ENCODE peak calls at places on chromosomes 12 and 14, in eight cellular contexts. One of them, this sample, is unnamed.

GRCh38 chr12:54662028-54662427 is 13.9 kb upstream of the DCD start:
- DNase-seq in stimulated activated CD4-positive, alpha-beta T cell treated with anti-CD3 and anti-CD28 coated beads, Interleukin-15, amount 100 ng/mL, for 1 hour: no peak
- DNase-seq in fibroblast of the aortic adventitia: no peak
- DNase-seq in CD8-positive, alpha-beta memory T cell: no peak
- DNase-seq in ELR: no peak
- DNase-seq in GM12865: no peak
- DNase-seq in transverse colon: no peak
- DNase-seq in ACHN: no peak
- DNase-seq in this sample: no peak

GRCh38 chr12:113252494-113252893 is 31.2 kb downstream of the TPCN1 start:
- DNase-seq in stimulated activated CD4-positive, alpha-beta T cell treated with anti-CD3 and anti-CD28 coated beads, Interleukin-15, amount 100 ng/mL, for 1 hour: no peak
- DNase-seq in fibroblast of the aortic adventitia: no peak
- DNase-seq in CD8-positive, alpha-beta memory T cell: no peak
- DNase-seq in ELR: no peak
- DNase-seq in GM12865: no peak
- DNase-seq in transverse colon: no peak
- DNase-seq in ACHN: no peak
- DNase-seq in this sample: no peak

GRCh38 chr14:92958373-92959188 is 35.6 kb downstream of the CHGA start:
- DNase-seq in stimulated activated CD4-positive, alpha-beta T cell treated with anti-CD3 and anti-CD28 coated beads, Interleukin-15, amount 100 ng/mL, for 1 hour: no peak
- DNase-seq in fibroblast of the aortic adventitia: no peak
- DNase-seq in CD8-positive, alpha-beta memory T cell: no peak
- DNase-seq in ELR: no peak
- DNase-seq in GM12865: no peak
- DNase-seq in transverse colon: no peak
- DNase-seq in ACHN: no peak
- DNase-seq in this sample: no peak

GRCh38 chr12:32585680-32586079 is 93.4 kb upstream of the DNM1L start:
- DNase-seq in stimulated activated CD4-positive, alpha-beta T cell treated with anti-CD3 and anti-CD28 coated beads, Interleukin-15, amount 100 ng/mL, for 1 hour: no peak
- DNase-seq in fibroblast of the aortic adventitia: no peak
- DNase-seq in CD8-positive, alpha-beta memory T cell: no peak
- DNase-seq in ELR: no peak
- DNase-seq in GM12865: no peak
- DNase-seq in transverse colon: no peak
- DNase-seq in ACHN: no peak
- DNase-seq in this sample: no peak

GRCh38 chr14:94888108-94888507 is 118.2 kb upstream of the GSC start:
- DNase-seq in stimulated activated CD4-positive, alpha-beta T cell treated with anti-CD3 and anti-CD28 coated beads, Interleukin-15, amount 100 ng/mL, for 1 hour: no peak
- DNase-seq in fibroblast of the aortic adventitia: no peak
- DNase-seq in CD8-positive, alpha-beta memory T cell: no peak
- DNase-seq in ELR: no peak
- DNase-seq in GM12865: no peak
- DNase-seq in transverse colon: peak
- DNase-seq in ACHN: no peak
- DNase-seq in this sample: no peak

GRCh38 chr14:72352012-72352411 is 419.8 kb downstream of the RGS6 start:
- DNase-seq in stimulated activated CD4-positive, alpha-beta T cell treated with anti-CD3 and anti-CD28 coated beads, Interleukin-15, amount 100 ng/mL, for 1 hour: no peak
- DNase-seq in fibroblast of the aortic adventitia: no peak
- DNase-seq in CD8-positive, alpha-beta memory T cell: no peak
- DNase-seq in ELR: no peak
- DNase-seq in GM12865: peak
- DNase-seq in transverse colon: no peak
- DNase-seq in ACHN: no peak
- DNase-seq in this sample: no peak

GRCh38 chr12:119578112-119578511 is 15.5 kb upstream of the TMEM233 start:
- DNase-seq in stimulated activated CD4-positive, alpha-beta T cell treated with anti-CD3 and anti-CD28 coated beads, Interleukin-15, amount 100 ng/mL, for 1 hour: no peak
- DNase-seq in fibroblast of the aortic adventitia: peak
- DNase-seq in CD8-positive, alpha-beta memory T cell: no peak
- DNase-seq in ELR: peak
- DNase-seq in GM12865: no peak
- DNase-seq in transverse colon: no peak
- DNase-seq in ACHN: no peak
- DNase-seq in this sample: peak

GRCh38 chr14:22737052-22737451 is 29.4 kb upstream of the OXA1L start:
- DNase-seq in stimulated activated CD4-positive, alpha-beta T cell treated with anti-CD3 and anti-CD28 coated beads, Interleukin-15, amount 100 ng/mL, for 1 hour: no peak
- DNase-seq in fibroblast of the aortic adventitia: no peak
- DNase-seq in CD8-positive, alpha-beta memory T cell: no peak
- DNase-seq in ELR: peak
- DNase-seq in GM12865: peak
- DNase-seq in transverse colon: no peak
- DNase-seq in ACHN: no peak
- DNase-seq in this sample: no peak

GRCh38 chr14:95434161-95434560 is 82.3 kb downstream of the SYNE3 start:
- DNase-seq in stimulated activated CD4-positive, alpha-beta T cell treated with anti-CD3 and anti-CD28 coated beads, Interleukin-15, amount 100 ng/mL, for 1 hour: no peak
- DNase-seq in fibroblast of the aortic adventitia: peak
- DNase-seq in CD8-positive, alpha-beta memory T cell: no peak
- DNase-seq in ELR: no peak
- DNase-seq in GM12865: no peak
- DNase-seq in transverse colon: no peak
- DNase-seq in ACHN: no peak
- DNase-seq in this sample: no peak

GRCh38 chr12:49086116-49086515 is 8.5 kb downstream of the DHH start:
- DNase-seq in stimulated activated CD4-positive, alpha-beta T cell treated with anti-CD3 and anti-CD28 coated beads, Interleukin-15, amount 100 ng/mL, for 1 hour: no peak
- DNase-seq in fibroblast of the aortic adventitia: no peak
- DNase-seq in CD8-positive, alpha-beta memory T cell: no peak
- DNase-seq in ELR: no peak
- DNase-seq in GM12865: no peak
- DNase-seq in transverse colon: no peak
- DNase-seq in ACHN: no peak
- DNase-seq in this sample: no peak

GRCh38 chr14:40199101-40199500 is 766.9 kb upstream of the FBXO33 start:
- DNase-seq in stimulated activated CD4-positive, alpha-beta T cell treated with anti-CD3 and anti-CD28 coated beads, Interleukin-15, amount 100 ng/mL, for 1 hour: no peak
- DNase-seq in fibroblast of the aortic adventitia: no peak
- DNase-seq in CD8-positive, alpha-beta memory T cell: no peak
- DNase-seq in ELR: no peak
- DNase-seq in GM12865: no peak
- DNase-seq in transverse colon: no peak
- DNase-seq in ACHN: no peak
- DNase-seq in this sample: no peak

GRCh38 chr14:64611358-64612020 is 61.7 kb downstream of the PPP1R36 start:
- DNase-seq in stimulated activated CD4-positive, alpha-beta T cell treated with anti-CD3 and anti-CD28 coated beads, Interleukin-15, amount 100 ng/mL, for 1 hour: no peak
- DNase-seq in fibroblast of the aortic adventitia: peak
- DNase-seq in CD8-positive, alpha-beta memory T cell: no peak
- DNase-seq in ELR: no peak
- DNase-seq in GM12865: no peak
- DNase-seq in transverse colon: no peak
- DNase-seq in ACHN: no peak
- DNase-seq in this sample: no peak

GRCh38 chr12:132160016-132160415 is 15.8 kb downstream of the NOC4L start:
- DNase-seq in stimulated activated CD4-positive, alpha-beta T cell treated with anti-CD3 and anti-CD28 coated beads, Interleukin-15, amount 100 ng/mL, for 1 hour: no peak
- DNase-seq in fibroblast of the aortic adventitia: no peak
- DNase-seq in CD8-positive, alpha-beta memory T cell: no peak
- DNase-seq in ELR: no peak
- DNase-seq in GM12865: no peak
- DNase-seq in transverse colon: no peak
- DNase-seq in ACHN: no peak
- DNase-seq in this sample: no peak

GRCh38 chr12:123253606-123254459 is 17.8 kb downstream of the CDK2AP1 start:
- DNase-seq in stimulated activated CD4-positive, alpha-beta T cell treated with anti-CD3 and anti-CD28 coated beads, Interleukin-15, amount 100 ng/mL, for 1 hour: no peak
- DNase-seq in fibroblast of the aortic adventitia: peak
- DNase-seq in CD8-positive, alpha-beta memory T cell: no peak
- DNase-seq in ELR: no peak
- DNase-seq in GM12865: no peak
- DNase-seq in transverse colon: no peak
- DNase-seq in ACHN: no peak
- DNase-seq in this sample: no peak

GRCh38 chr14:24368562-24369252 is 723 bp downstream of the NFATC4 start:
- DNase-seq in stimulated activated CD4-positive, alpha-beta T cell treated with anti-CD3 and anti-CD28 coated beads, Interleukin-15, amount 100 ng/mL, for 1 hour: no peak
- DNase-seq in fibroblast of the aortic adventitia: peak
- DNase-seq in CD8-positive, alpha-beta memory T cell: peak
- DNase-seq in ELR: peak
- DNase-seq in GM12865: no peak
- DNase-seq in transverse colon: peak
- DNase-seq in ACHN: no peak
- DNase-seq in this sample: peak

GRCh38 chr14:37778135-37778943 is 182.9 kb downstream of the TTC6 start:
- DNase-seq in stimulated activated CD4-positive, alpha-beta T cell treated with anti-CD3 and anti-CD28 coated beads, Interleukin-15, amount 100 ng/mL, for 1 hour: no peak
- DNase-seq in fibroblast of the aortic adventitia: no peak
- DNase-seq in CD8-positive, alpha-beta memory T cell: no peak
- DNase-seq in ELR: no peak
- DNase-seq in GM12865: no peak
- DNase-seq in transverse colon: no peak
- DNase-seq in ACHN: no peak
- DNase-seq in this sample: no peak

GRCh38 chr14:77584809-77585208 is 31.6 kb downstream of the SPTLC2 start:
- DNase-seq in stimulated activated CD4-positive, alpha-beta T cell treated with anti-CD3 and anti-CD28 coated beads, Interleukin-15, amount 100 ng/mL, for 1 hour: no peak
- DNase-seq in fibroblast of the aortic adventitia: no peak
- DNase-seq in CD8-positive, alpha-beta memory T cell: no peak
- DNase-seq in ELR: no peak
- DNase-seq in GM12865: no peak
- DNase-seq in transverse colon: no peak
- DNase-seq in ACHN: no peak
- DNase-seq in this sample: no peak

GRCh38 chr14:23984891-23985607 is 3.7 kb upstream of the DHRS4L2 start:
- DNase-seq in stimulated activated CD4-positive, alpha-beta T cell treated with anti-CD3 and anti-CD28 coated beads, Interleukin-15, amount 100 ng/mL, for 1 hour: no peak
- DNase-seq in fibroblast of the aortic adventitia: peak
- DNase-seq in CD8-positive, alpha-beta memory T cell: no peak
- DNase-seq in ELR: peak
- DNase-seq in GM12865: no peak
- DNase-seq in transverse colon: no peak
- DNase-seq in ACHN: no peak
- DNase-seq in this sample: no peak

GRCh38 chr14:92625213-92625612 is 111.6 kb downstream of the RIN3 start:
- DNase-seq in stimulated activated CD4-positive, alpha-beta T cell treated with anti-CD3 and anti-CD28 coated beads, Interleukin-15, amount 100 ng/mL, for 1 hour: no peak
- DNase-seq in fibroblast of the aortic adventitia: peak
- DNase-seq in CD8-positive, alpha-beta memory T cell: no peak
- DNase-seq in ELR: peak
- DNase-seq in GM12865: no peak
- DNase-seq in transverse colon: no peak
- DNase-seq in ACHN: peak
- DNase-seq in this sample: no peak

GRCh38 chr12:47741340-47741703 is 16.0 kb upstream of the ENDOU start:
- DNase-seq in stimulated activated CD4-positive, alpha-beta T cell treated with anti-CD3 and anti-CD28 coated beads, Interleukin-15, amount 100 ng/mL, for 1 hour: peak
- DNase-seq in fibroblast of the aortic adventitia: no peak
- DNase-seq in CD8-positive, alpha-beta memory T cell: peak
- DNase-seq in ELR: no peak
- DNase-seq in GM12865: peak
- DNase-seq in transverse colon: peak
- DNase-seq in ACHN: peak
- DNase-seq in this sample: no peak

GRCh38 chr12:94722664-94723063 is 72.3 kb upstream of the TMCC3 start:
- DNase-seq in stimulated activated CD4-positive, alpha-beta T cell treated with anti-CD3 and anti-CD28 coated beads, Interleukin-15, amount 100 ng/mL, for 1 hour: no peak
- DNase-seq in fibroblast of the aortic adventitia: no peak
- DNase-seq in CD8-positive, alpha-beta memory T cell: no peak
- DNase-seq in ELR: no peak
- DNase-seq in GM12865: no peak
- DNase-seq in transverse colon: no peak
- DNase-seq in ACHN: peak
- DNase-seq in this sample: no peak

GRCh38 chr14:54683882-54684794 is 117.2 kb downstream of the SAMD4A start:
- DNase-seq in stimulated activated CD4-positive, alpha-beta T cell treated with anti-CD3 and anti-CD28 coated beads, Interleukin-15, amount 100 ng/mL, for 1 hour: no peak
- DNase-seq in fibroblast of the aortic adventitia: peak
- DNase-seq in CD8-positive, alpha-beta memory T cell: no peak
- DNase-seq in ELR: peak
- DNase-seq in GM12865: no peak
- DNase-seq in transverse colon: peak
- DNase-seq in ACHN: no peak
- DNase-seq in this sample: peak

GRCh38 chr12:54428050-54429013 is 9.3 kb upstream of the ITGA5 start:
- DNase-seq in stimulated activated CD4-positive, alpha-beta T cell treated with anti-CD3 and anti-CD28 coated beads, Interleukin-15, amount 100 ng/mL, for 1 hour: no peak
- DNase-seq in fibroblast of the aortic adventitia: peak
- DNase-seq in CD8-positive, alpha-beta memory T cell: no peak
- DNase-seq in ELR: peak
- DNase-seq in GM12865: no peak
- DNase-seq in transverse colon: peak
- DNase-seq in ACHN: no peak
- DNase-seq in this sample: no peak

GRCh38 chr14:29216774-29217232 is 450.2 kb downstream of the FOXG1 start:
- DNase-seq in stimulated activated CD4-positive, alpha-beta T cell treated with anti-CD3 and anti-CD28 coated beads, Interleukin-15, amount 100 ng/mL, for 1 hour: no peak
- DNase-seq in fibroblast of the aortic adventitia: peak
- DNase-seq in CD8-positive, alpha-beta memory T cell: no peak
- DNase-seq in ELR: no peak
- DNase-seq in GM12865: no peak
- DNase-seq in transverse colon: no peak
- DNase-seq in ACHN: no peak
- DNase-seq in this sample: no peak

GRCh38 chr12:132600048-132601032 is 10.0 kb downstream of the LRCOL1 start:
- DNase-seq in stimulated activated CD4-positive, alpha-beta T cell treated with anti-CD3 and anti-CD28 coated beads, Interleukin-15, amount 100 ng/mL, for 1 hour: no peak
- DNase-seq in fibroblast of the aortic adventitia: peak
- DNase-seq in CD8-positive, alpha-beta memory T cell: peak
- DNase-seq in ELR: peak
- DNase-seq in GM12865: peak
- DNase-seq in transverse colon: peak
- DNase-seq in ACHN: peak
- DNase-seq in this sample: peak

GRCh38 chr12:92035477-92035876 is 110.2 kb downstream of the BTG1 start:
- DNase-seq in stimulated activated CD4-positive, alpha-beta T cell treated with anti-CD3 and anti-CD28 coated beads, Interleukin-15, amount 100 ng/mL, for 1 hour: no peak
- DNase-seq in fibroblast of the aortic adventitia: no peak
- DNase-seq in CD8-positive, alpha-beta memory T cell: no peak
- DNase-seq in ELR: no peak
- DNase-seq in GM12865: no peak
- DNase-seq in transverse colon: no peak
- DNase-seq in ACHN: no peak
- DNase-seq in this sample: no peak